ENCODE peak calls at places on chromosomes 3 and 15, in seven cellular contexts. R is K562, V is SK-N-SH, I is HepG2, Q is HCT116, M is GM12878, E is endothelial cell of umbilical vein. A is an unnamed sample.

GRCh38 chr15:34821907-34822306 is 26.6 kb upstream of the ACTC1 start:
- DNase-seq in I (no peak), E (no peak), V (no peak), R (no peak), M (no peak), Q (no peak), A (no peak)

GRCh38 chr3:40873456-40873855 is 325.8 kb upstream of the CTNNB1 start:
- DNase-seq in Q (no peak), R (no peak), V (no peak), I (no peak), E (no peak), M (no peak), A (no peak)

GRCh38 chr3:105284876-105285275 is 81.8 kb upstream of the ALCAM start:
- DNase-seq in E (no peak), I (no peak), M (no peak), Q (no peak), R (no peak), V (no peak), A (no peak)

GRCh38 chr15:37142371-37142770 is 42.0 kb upstream of the MEIS2 start:
- DNase-seq in V (no peak), M (no peak), E (no peak), Q (no peak), R (no peak), I (no peak), A (no peak)

GRCh38 chr3:131917006-131917405 is 117.8 kb downstream of the CPNE4 start:
- DNase-seq in E (no peak), V (no peak), I (no peak), M (no peak), Q (no peak), R (no peak), A (no peak)

GRCh38 chr3:38031022-38031994 is 1.9 kb upstream of the PLCD1 start:
- DNase-seq in M (no peak), I (no peak), E (no peak), Q (peak), R (no peak), V (no peak), A (no peak)

GRCh38 chr3:4570840-4571621 is 77.9 kb downstream of the ITPR1 start:
- DNase-seq in R (no peak), Q (no peak), E (no peak), V (no peak), I (peak), M (no peak), A (no peak)

GRCh38 chr3:139062915-139063314 is 18.2 kb upstream of the PRR23C start:
- DNase-seq in V (no peak), M (no peak), E (no peak), Q (no peak), I (no peak), R (no peak), A (no peak)

GRCh38 chr3:50848308-50848707 is 173.6 kb downstream of the DOCK3 start:
- DNase-seq in V (no peak), E (no peak), M (no peak), Q (no peak), R (no peak), I (no peak), A (no peak)

GRCh38 chr3:164683516-164683915 is 394.8 kb downstream of the SI start:
- DNase-seq in V (no peak), R (no peak), I (no peak), E (no peak), Q (no peak), M (no peak), A (no peak)

GRCh38 chr15:56765252-56765651 is 31.9 kb upstream of the ZNF280D start:
- DNase-seq in R (no peak), Q (no peak), M (no peak), V (no peak), I (no peak), E (peak), A (no peak)

DNA sequence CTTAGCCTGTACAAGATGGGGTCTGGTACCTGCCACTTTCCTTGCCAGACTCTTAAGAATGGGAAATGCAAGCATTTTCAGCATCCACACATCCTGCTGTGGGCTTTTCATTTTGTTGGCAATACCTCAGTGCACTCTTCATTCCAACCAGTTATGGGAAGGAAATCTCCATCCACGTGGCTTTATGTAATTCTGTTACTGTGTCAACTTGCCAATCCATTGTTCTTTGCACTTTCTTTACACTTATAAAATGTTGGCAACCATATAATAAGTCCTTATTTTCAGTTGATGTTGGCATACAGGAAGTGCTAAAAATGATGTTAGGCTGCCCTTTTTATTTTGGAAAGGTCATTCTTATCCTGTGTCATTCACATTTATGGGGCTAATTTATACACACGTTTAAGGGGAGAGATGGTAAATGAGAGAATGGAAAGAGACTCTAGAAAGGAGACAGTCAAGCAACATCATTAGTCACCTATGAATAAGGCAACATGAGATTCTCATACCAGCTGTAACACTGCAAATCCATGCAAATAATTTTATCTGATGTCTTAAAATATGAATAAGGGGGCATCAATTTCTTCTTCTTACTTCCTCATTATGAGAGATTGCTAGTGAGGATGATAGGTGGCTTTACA is 238.7 kb downstream of the CHST2 start:
- DNase-seq in R (no peak), M (no peak), Q (no peak), I (no peak), V (no peak), E (peak), A (no peak)
- H3K27ac ChIP-seq in R (no peak), M (no peak), Q (no peak), I (no peak), V (no peak), E (no peak), A (no peak)

DNA sequence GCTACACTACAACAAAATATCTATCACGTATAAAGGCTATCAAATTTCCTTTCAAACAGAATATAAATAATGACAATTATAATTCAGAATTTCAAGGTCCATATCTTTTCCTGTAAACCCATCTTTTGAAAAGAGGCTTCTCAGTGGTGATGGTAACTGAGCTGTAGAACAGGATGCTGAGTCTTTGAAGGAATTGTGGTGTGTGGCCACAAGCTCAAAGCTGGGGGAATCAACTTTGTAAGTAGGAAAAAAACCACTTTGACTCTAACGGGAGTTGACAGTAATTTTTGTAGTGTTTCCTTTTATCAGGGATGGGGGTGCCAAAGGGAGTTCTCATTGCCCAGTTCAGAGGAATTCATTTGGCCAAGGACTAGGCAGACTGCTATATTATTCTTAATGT is 13.3 kb upstream of the ZCWPW2 start:
- DNase-seq in R (no peak), V (no peak), E (no peak), M (no peak), Q (no peak), I (no peak), A (no peak)
- TF ChIP-seq POLR2AphosphoS5 in R (no peak), V (no peak), E (no peak), M (no peak), Q (no peak), I (no peak), A (no peak)

DNA sequence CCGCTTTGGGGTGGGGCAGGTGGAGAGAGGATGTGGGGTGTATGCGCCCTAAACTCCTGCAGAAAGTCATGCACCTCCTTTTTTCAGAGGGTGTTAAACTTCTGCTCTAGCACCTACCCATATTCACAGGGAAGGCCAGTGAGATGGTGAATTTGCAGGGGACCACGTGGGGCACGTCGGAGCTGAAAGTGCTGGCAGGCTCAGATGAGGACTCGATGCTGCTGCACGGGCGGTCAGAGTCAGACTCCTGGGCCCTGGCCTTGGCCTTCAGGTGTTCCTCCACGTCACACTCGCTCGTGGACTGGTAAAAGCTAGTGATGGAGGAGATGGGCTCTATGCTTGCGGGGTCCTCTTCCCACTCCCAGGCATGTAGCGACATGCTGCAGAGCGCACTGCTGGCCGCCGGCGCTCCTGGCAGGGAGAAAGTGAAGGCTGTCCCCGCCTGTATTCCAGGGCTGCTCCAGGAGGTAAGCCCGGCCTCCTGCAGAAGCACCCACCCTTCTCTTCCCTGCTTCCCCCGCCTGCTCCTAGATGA is 883 bp downstream of the CFAP92 start:
- DNase-seq in M (no peak), V (no peak), Q (no peak), I (no peak), R (no peak), E (no peak), A (no peak)
- H3K9ac ChIP-seq in M (no peak), V (no peak), Q (no peak), I (no peak), R (peak), E (no peak), A (no peak)

GRCh38 chr15:65663521-65663920 is 41.8 kb downstream of the SLC24A1 start:
- DNase-seq in M (peak), Q (no peak), V (no peak), R (no peak), E (no peak), I (no peak), A (no peak)
- H3K27ac ChIP-seq in M (no peak), Q (no peak), V (no peak), R (no peak), E (no peak), I (no peak), A (no peak)

GRCh38 chr15:40108855-40109735 is at the start of gene BMF:
- DNase-seq in Q (peak), E (peak), R (peak), M (peak), V (peak), I (peak), A (peak)
- TF ChIP-seq POLR2AphosphoS5 in Q (peak), E (no peak), R (no peak), M (no peak), V (no peak), I (no peak), A (peak)

DNA sequence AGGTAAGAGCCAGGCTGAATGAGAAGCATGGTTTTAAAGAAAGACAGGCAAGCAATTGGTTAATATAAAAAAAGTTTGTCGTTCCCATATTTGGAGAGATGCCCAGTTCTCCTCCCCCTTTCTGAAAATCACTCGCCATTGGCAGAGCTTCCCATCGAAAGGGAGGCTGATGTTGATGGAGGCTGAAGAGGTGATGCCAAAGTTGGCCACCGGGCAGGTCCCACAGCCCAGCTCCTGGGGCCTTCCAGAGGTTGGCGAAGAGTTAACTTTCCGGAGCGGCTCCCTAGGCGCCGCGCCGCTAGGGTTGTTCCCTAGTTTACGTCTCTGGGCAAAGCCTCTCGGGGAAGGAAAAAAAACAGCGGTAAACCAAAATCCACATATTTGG is 792 bp downstream of the PCOLCE2 start:
- DNase-seq in E (peak), M (no peak), Q (peak), R (no peak), I (no peak), V (peak), A (peak)
- H3K9ac ChIP-seq in E (no peak), M (no peak), Q (peak), R (peak), I (no peak), V (peak), A (peak)

GRCh38 chr3:57126244-57126643 is 38.9 kb downstream of the IL17RD start:
- DNase-seq in V (no peak), I (no peak), E (no peak), Q (no peak), R (no peak), M (no peak), A (no peak)
- H3K27ac ChIP-seq in V (peak), I (no peak), E (no peak), Q (no peak), R (no peak), M (no peak), A (no peak)

GRCh38 chr3:118977118-118977517 is 57.5 kb downstream of the IGSF11 start:
- DNase-seq in R (no peak), I (no peak), M (no peak), E (no peak), Q (no peak), V (no peak), A (no peak)

GRCh38 chr3:118970819-118971218 is 63.8 kb downstream of the IGSF11 start:
- DNase-seq in I (no peak), E (no peak), V (peak), M (no peak), Q (no peak), R (no peak), A (no peak)

GRCh38 chr3:118974356-118975097 is 60.1 kb downstream of the IGSF11 start:
- DNase-seq in M (no peak), Q (no peak), E (no peak), V (no peak), R (no peak), I (no peak), A (no peak)

GRCh38 chr3:118968640-118969039 is 66.0 kb downstream of the IGSF11 start:
- DNase-seq in I (no peak), M (no peak), E (no peak), R (no peak), V (no peak), Q (no peak), A (no peak)

GRCh38 chr3:118972974-118973373 is 61.7 kb downstream of the IGSF11 start:
- DNase-seq in M (no peak), V (no peak), R (no peak), I (no peak), E (no peak), Q (no peak), A (no peak)
- TF ChIP-seq POLR2AphosphoS5 in M (no peak), V (no peak), R (no peak), I (no peak), E (no peak), Q (no peak), A (no peak)

GRCh38 chr3:13572926-13573623 is 24.1 kb downstream of the FBLN2 start:
- DNase-seq in I (no peak), R (no peak), V (no peak), M (no peak), E (no peak), Q (no peak), A (no peak)

GRCh38 chr3:13577181-13578121 is 28.5 kb downstream of the FBLN2 start:
- DNase-seq in M (no peak), I (no peak), R (peak), V (peak), Q (no peak), E (no peak), A (no peak)

GRCh38 chr3:13575459-13576061 is 26.6 kb downstream of the FBLN2 start:
- DNase-seq in I (no peak), E (no peak), R (peak), M (no peak), V (peak), Q (no peak), A (no peak)

GRCh38 chr3:13574083-13574797 is 25.3 kb downstream of the FBLN2 start:
- DNase-seq in R (no peak), E (no peak), M (no peak), I (no peak), Q (no peak), V (peak), A (no peak)

DNA sequence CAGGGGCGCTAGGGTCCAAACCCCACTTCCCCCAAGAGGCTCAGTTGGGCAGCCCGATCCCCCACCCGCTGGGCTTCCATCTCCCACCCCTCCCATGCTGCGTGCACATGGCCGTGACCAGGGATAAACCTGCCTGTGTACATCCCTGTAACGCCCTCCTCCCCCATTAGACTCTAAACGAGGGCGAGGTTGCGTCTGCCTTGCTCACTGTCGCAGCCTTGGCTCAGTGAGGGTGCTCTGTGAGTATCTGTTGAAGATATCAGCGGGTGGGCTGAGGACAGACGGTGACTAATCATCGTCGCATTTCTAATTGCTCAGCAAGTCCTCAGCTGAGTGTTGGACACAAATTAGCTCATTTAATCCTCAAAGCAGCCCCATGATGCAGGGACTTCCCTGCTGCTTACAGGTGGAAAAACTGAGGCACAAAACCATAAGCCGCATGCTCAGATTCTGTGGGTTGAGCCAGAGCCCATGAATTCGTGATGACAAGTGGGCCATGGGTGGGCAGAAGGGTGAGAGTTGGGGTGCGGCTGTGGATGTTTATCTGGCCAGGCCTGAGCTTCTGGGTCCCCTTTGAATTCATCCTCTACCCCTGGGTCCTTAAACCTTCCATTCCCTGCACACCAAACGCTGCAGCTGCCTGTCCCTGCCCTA is 26.0 kb downstream of the FBLN2 start:
- DNase-seq in V (no peak), I (no peak), E (no peak), Q (no peak), R (peak), M (no peak), A (no peak)
- H3K9ac ChIP-seq in V (no peak), I (no peak), E (no peak), Q (no peak), R (peak), M (no peak), A (no peak)

GRCh38 chr15:85388506-85388905 is 8.1 kb downstream of the AKAP13 start:
- DNase-seq in I (no peak), M (no peak), R (no peak), Q (no peak), V (no peak), E (no peak), A (no peak)
- H3K27ac ChIP-seq in I (no peak), M (no peak), R (no peak), Q (no peak), V (no peak), E (no peak), A (no peak)